ENCODE peak calls at places on chromosomes 2 and 18, in nine cellular contexts. V is tibial nerve, K is stomach, F is transverse colon, C is body of pancreas, W is A549, G is sigmoid colon, B is gastrocnemius medialis, Z is Peyer's patch. O is an unnamed sample.

GRCh38 chr2:179274749-179275148 is 10.1 kb upstream of the SESTD1 start:
- DNase-seq in B (no peak), G (no peak), V (no peak), Z (no peak), K (no peak), F (no peak), W (no peak), C (no peak), O (no peak)

GRCh38 chr18:43863180-43863579 is 585.9 kb upstream of the SYT4 start:
- DNase-seq in V (peak; percentile 52), G (no peak), W (no peak), F (no peak), C (no peak), Z (no peak), B (peak; percentile 9), K (no peak), O (no peak)

GRCh38 chr2:197710424-197711042 is 5.4 kb downstream of the MARS2 start:
- DNase-seq in W (no peak), G (no peak), F (no peak), B (no peak), V (no peak), C (no peak), K (no peak), Z (no peak), O (no peak)

GRCh38 chr2:10972683-10973433 is 61.1 kb downstream of the KCNF1 start:
- DNase-seq in W (no peak), K (no peak), Z (no peak), B (no peak), G (no peak), V (no peak), C (no peak), F (no peak), O (no peak)

GRCh38 chr18:67433971-67434370 is 82.5 kb downstream of the DSEL start:
- DNase-seq in C (no peak), B (no peak), K (no peak), W (no peak), G (no peak), Z (no peak), V (no peak), F (no peak), O (no peak)

GRCh38 chr2:43943323-43943722 is 52.5 kb downstream of the LRPPRC start:
- DNase-seq in W (no peak), G (no peak), V (no peak), B (no peak), Z (no peak), K (no peak), F (no peak), C (no peak), O (no peak)

GRCh38 chr18:48206887-48207286 is 202.3 kb downstream of the ZBTB7C start:
- DNase-seq in K (no peak), G (no peak), W (no peak), Z (no peak), C (no peak), V (no peak), B (no peak), F (no peak), O (no peak)

GRCh38 chr2:37833420-37833819 is 91.7 kb upstream of the RMDN2 start:
- DNase-seq in G (no peak), B (no peak), F (no peak), K (no peak), Z (no peak), C (no peak), W (no peak), V (no peak), O (no peak)

GRCh38 chr2:134669731-134670669 is 48.8 kb downstream of the TMEM163 start:
- DNase-seq in K (no peak), C (peak; percentile 82), W (no peak), Z (no peak), V (peak; percentile 11), F (no peak), G (no peak), B (no peak), O (no peak)

GRCh38 chr18:48950536-48951447 is at the start of gene SMAD7:
- DNase-seq in W (no peak), F (peak; percentile 50), C (peak; percentile 45), K (peak; percentile 40), B (no peak), G (no peak), Z (no peak), V (no peak), O (no peak)

GRCh38 chr2:155513248-155513647 is 814.8 kb downstream of the KCNJ3 start:
- DNase-seq in K (no peak), W (no peak), F (no peak), G (no peak), B (no peak), Z (no peak), V (no peak), C (no peak), O (no peak)

GRCh38 chr18:60905699-60906098 is 427.5 kb upstream of the CDH20 start:
- DNase-seq in V (no peak), K (no peak), G (no peak), C (no peak), F (no peak), B (no peak), W (no peak), Z (no peak), O (no peak)

GRCh38 chr2:120470041-120470716 is 124.2 kb downstream of the INHBB start:
- DNase-seq in K (peak; percentile 85), C (peak; percentile 89), W (peak; percentile 90), F (peak; percentile 56), Z (peak; percentile 54), V (peak; percentile 66), G (peak; percentile 90), B (peak; percentile 92), O (peak; percentile 86)

GRCh38 chr2:234128606-234129005 is 78.1 kb downstream of the SPP2 start:
- DNase-seq in Z (no peak), B (no peak), C (no peak), W (no peak), G (no peak), F (no peak), K (no peak), V (no peak), O (no peak)

GRCh38 chr18:59917422-59917821 is 17.6 kb downstream of the PMAIP1 start:
- DNase-seq in V (no peak), F (no peak), B (no peak), C (no peak), K (no peak), W (peak; percentile 48), G (no peak), Z (no peak), O (no peak)

GRCh38 chr2:16674154-16674553 is 8.5 kb upstream of the CYRIA start:
- DNase-seq in W (no peak), Z (no peak), G (no peak), C (no peak), B (no peak), F (no peak), V (no peak), K (no peak), O (no peak)

GRCh38 chr18:1056404-1056803 is 151.7 kb downstream of the ADCYAP1 start:
- DNase-seq in Z (no peak), C (no peak), F (no peak), V (no peak), B (no peak), G (no peak), W (no peak), K (no peak), O (no peak)

GRCh38 chr18:323253-323622 is 55.4 kb upstream of the THOC1 start:
- DNase-seq in B (no peak), Z (no peak), F (no peak), K (no peak), G (no peak), C (no peak), W (peak; percentile 3), V (no peak), O (no peak)

GRCh38 chr2:53422979-53423378 is 344.6 kb upstream of the CHAC2 start:
- DNase-seq in K (peak; percentile 38), Z (no peak), G (no peak), C (peak; percentile 42), B (no peak), F (peak; percentile 22), W (peak; percentile 48), V (no peak), O (no peak)

GRCh38 chr2:204967199-204967995 is 422.1 kb downstream of the PARD3B start:
- DNase-seq in F (no peak), V (no peak), W (no peak), C (no peak), Z (no peak), B (no peak), G (no peak), K (no peak), O (no peak)
- H3K4me3 ChIP-seq in F (no peak overlapping the region), V (no peak overlapping the region), W (no peak overlapping the region), C (no peak overlapping the region), Z (no peak overlapping the region), B (no peak overlapping the region), G (no peak overlapping the region), K (no peak overlapping the region), O (no peak overlapping the region)

GRCh38 chr2:99550368-99550767 is 60.6 kb upstream of the REV1 start:
- DNase-seq in V (no peak), W (no peak), B (no peak), Z (no peak), C (no peak), G (no peak), K (no peak), F (no peak), O (no peak)
- TF ChIP-seq CTCF in V (no peak), W (no peak), B (no peak), Z (no peak), C (no peak), G (no peak), K (no peak), F (no peak), O (no peak)

GRCh38 chr2:191243154-191243553 is 2.0 kb upstream of the MYO1B start:
- DNase-seq in V (no peak), G (no peak), F (no peak), Z (no peak), K (no peak), W (no peak), C (no peak), B (no peak), O (no peak)

GRCh38 chr2:191244350-191244749 is 854 bp upstream of the MYO1B start:
- DNase-seq in F (no peak), C (no peak), W (no peak), K (no peak), G (no peak), B (no peak), V (no peak), Z (no peak), O (no peak)

GRCh38 chr2:191245869-191246531 is 796 bp downstream of the MYO1B start:
- DNase-seq in K (peak; percentile 57), G (peak; percentile 74), W (peak; percentile 71), C (peak; percentile 81), V (peak; percentile 24), F (peak; percentile 69), B (no peak), Z (peak; percentile 73), O (peak; percentile 65)

GRCh38 chr2:191246820-191247380 is 1.7 kb downstream of the MYO1B start:
- DNase-seq in K (no peak), Z (no peak), V (no peak), F (no peak), W (no peak), C (no peak), B (no peak), G (no peak), O (no peak)

GRCh38 chr2:191245046-191245868 is at the start of gene MYO1B:
- DNase-seq in K (peak; percentile 75), G (peak; percentile 68), B (peak; percentile 6), F (peak; percentile 82), C (peak; percentile 94), W (peak; percentile 89), Z (peak; percentile 87), V (peak; percentile 21), O (peak; percentile 76)
- TF ChIP-seq POLR2A in K (no peak), G (no peak), B (peak; percentile 53), F (peak; percentile 31), C (peak; percentile 50), W (peak; percentile 90), Z (no peak), V (peak; percentile 31), O (peak; percentile 47)

GRCh38 chr2:68385232-68385906 is 20.3 kb downstream of the PLEK start:
- DNase-seq in F (no peak), C (no peak), K (no peak), G (no peak), V (no peak), Z (no peak), W (no peak), B (no peak), O (no peak)
- H3K4me3 ChIP-seq in F (no peak overlapping the region), C (no peak overlapping the region), K (no peak overlapping the region), G (no peak overlapping the region), V (no peak overlapping the region), Z (no peak overlapping the region), W (no peak overlapping the region), B (no peak overlapping the region), O (no peak overlapping the region)